ENCODE peak calls at places on chromosomes 6 and 20, in seven cellular contexts. G, V, Q, F, A, K and X are unnamed samples.

GRCh38 chr6:44972710-44973109 is 355.4 kb upstream of the RUNX2 start:
- DNase-seq in G (no peak), V (no peak), Q (no peak), F (no peak), A (no peak), K (no peak), X (no peak)

GRCh38 chr6:152625213-152625612 is 11.9 kb downstream of the SYNE1 start:
- DNase-seq in G (no peak), V (no peak), Q (no peak), F (no peak), A (no peak), K (no peak), X (no peak)

GRCh38 chr20:33393609-33394008 is 7.7 kb downstream of the CDK5RAP1 start:
- DNase-seq in G (no peak), V (no peak), Q (no peak), F (no peak), A (no peak), K (no peak), X (no peak)

GRCh38 chr20:45890077-45890996 is 671 bp downstream of the NEURL2 start:
- DNase-seq in G (peak), V (peak), Q (peak), F (peak), A (peak), K (no peak), X (peak)

GRCh38 chr6:170024940-170025339 is 265.9 kb downstream of the DLL1 start:
- DNase-seq in G (no peak), V (peak), Q (no peak), F (peak), A (no peak), K (no peak), X (peak)

GRCh38 chr6:104601008-104601745 is 258.5 kb downstream of the HACE1 start:
- DNase-seq in G (no peak), V (no peak), Q (no peak), F (no peak), A (no peak), K (no peak), X (no peak)

GRCh38 chr20:5041433-5041832 is 40.1 kb upstream of the SLC23A2 start:
- DNase-seq in G (peak), V (no peak), Q (no peak), F (no peak), A (no peak), K (no peak), X (no peak)

GRCh38 chr6:80608881-80609280 is 502.4 kb downstream of the BCKDHB start:
- DNase-seq in G (no peak), V (no peak), Q (no peak), F (no peak), A (no peak), K (no peak), X (no peak)

GRCh38 chr20:7371518-7372158 is 568.6 kb downstream of the HAO1 start:
- DNase-seq in G (no peak), V (no peak), Q (no peak), F (no peak), A (no peak), K (no peak), X (no peak)

GRCh38 chr6:126307859-126308258 is 32.1 kb upstream of the CENPW start:
- DNase-seq in G (no peak), V (no peak), Q (no peak), F (no peak), A (peak), K (no peak), X (no peak)

GRCh38 chr6:130366011-130366963 is at the start of gene TMEM200A:
- DNase-seq in G (peak), V (no peak), Q (peak), F (peak), A (peak), K (no peak), X (no peak)

GRCh38 chr20:51333971-51334370 is 208.5 kb downstream of the NFATC2 start:
- DNase-seq in G (no peak), V (no peak), Q (no peak), F (no peak), A (no peak), K (no peak), X (no peak)

GRCh38 chr6:128826606-128827005 is 56.3 kb upstream of the LAMA2 start:
- DNase-seq in G (no peak), V (no peak), Q (no peak), F (no peak), A (no peak), K (no peak), X (no peak)

GRCh38 chr6:163327936-163328335 is 86.6 kb upstream of the QKI start:
- DNase-seq in G (no peak), V (no peak), Q (no peak), F (no peak), A (no peak), K (no peak), X (no peak)